ENCODE peak calls at places on chromosome 16, in four cellular contexts. M, J, F and B are unnamed samples.

GRCh38 chr16:79045191-79045590 is 555.3 kb downstream of the MAF start:
- DNase-seq in M (no peak), J (no peak), F (no peak), B (no peak)

GRCh38 chr16:23155445-23156049 is 6.3 kb upstream of the USP31 start:
- DNase-seq in M (peak; percentile 10), J (no peak), F (no peak), B (peak; percentile 16)

GRCh38 chr16:10839271-10839661 is 20.7 kb upstream of the TVP23A start:
- DNase-seq in M (no peak), J (no peak), F (no peak), B (no peak)

GRCh38 chr16:66278604-66279262 is 87.8 kb upstream of the CDH5 start:
- DNase-seq in M (no peak), J (no peak), F (no peak), B (no peak)

GRCh38 chr16:85056211-85056748 is 28.7 kb downstream of the KIAA0513 start:
- DNase-seq in M (peak; percentile 38), J (no peak), F (peak; percentile 46), B (no peak)

GRCh38 chr16:19776147-19776546 is 58.1 kb downstream of the IQCK start:
- DNase-seq in M (no peak), J (no peak), F (no peak), B (no peak)

GRCh38 chr16:55248494-55248893 is 75.5 kb upstream of the IRX6 start:
- DNase-seq in M (no peak), J (no peak), F (no peak), B (no peak)

GRCh38 chr16:59060212-59060611 is 326.1 kb upstream of the GOT2 start:
- DNase-seq in M (peak; percentile 79), J (no peak), F (no peak), B (no peak)

GRCh38 chr16:66432429-66432828 is 5.3 kb downstream of the BEAN1 start:
- DNase-seq in M (no peak), J (no peak), F (no peak), B (no peak)

GRCh38 chr16:74865922-74866598 is 91.4 kb upstream of the FA2H start:
- DNase-seq in M (peak; percentile 37), J (no peak), F (no peak), B (no peak)

GRCh38 chr16:70396209-70396904 is 42.5 kb downstream of the ST3GAL2 start:
- DNase-seq in M (peak; percentile 37), J (no peak), F (peak; percentile 91), B (no peak)

GRCh38 chr16:68645494-68646388 is 631 bp downstream of the CDH3 start:
- DNase-seq in M (no peak), J (no peak), F (peak; percentile 74), B (no peak)

GRCh38 chr16:15518412-15519351 is 84.3 kb downstream of the BMERB1 start:
- DNase-seq in M (peak; percentile 75), J (no peak), F (no peak), B (peak; percentile 40)

GRCh38 chr16:638034-638543 is 2.0 kb upstream of the METTL26 start:
- DNase-seq in M (no peak), J (no peak), F (no peak), B (no peak)

GRCh38 chr16:65119905-65120341 is 1.9 kb downstream of the CDH11 start:
- DNase-seq in M (peak; percentile 86), J (no peak), F (no peak), B (peak; percentile 4)

GRCh38 chr16:78789556-78789955 is 690.1 kb downstream of the WWOX start:
- DNase-seq in M (no peak), J (no peak), F (no peak), B (peak; percentile 16)

GRCh38 chr16:68436581-68436980 is 11.7 kb downstream of the SMPD3 start:
- DNase-seq in M (no peak), J (no peak), F (no peak), B (no peak)

GRCh38 chr16:81797443-81797842 is 18.4 kb downstream of the PLCG2 start:
- DNase-seq in M (no peak), J (no peak), F (no peak), B (no peak)

GRCh38 chr16:1906052-1906845 is 12.0 kb downstream of the HS3ST6 start:
- DNase-seq in M (no peak), J (no peak), F (peak; percentile 49), B (no peak)
- H3K4me3 ChIP-seq in M (no peak overlapping the region), J (no peak overlapping the region), F (no peak overlapping the region), B (no peak overlapping the region)

GRCh38 chr16:2839650-2840450 is 9.7 kb downstream of the ZG16B start:
- DNase-seq in M (no peak), J (no peak), F (no peak), B (no peak)

GRCh38 chr16:2840914-2841313 is 10.8 kb downstream of the ZG16B start:
- DNase-seq in M (no peak), J (no peak), F (no peak), B (no peak)

GRCh38 chr16:2843526-2843925 is 13.4 kb downstream of the ZG16B start:
- DNase-seq in M (no peak), J (no peak), F (no peak), B (no peak)

GRCh38 chr16:2841606-2842339 is 11.7 kb downstream of the ZG16B start:
- DNase-seq in M (no peak), J (no peak), F (no peak), B (no peak)

GRCh38 chr16:2842340-2843000 is 12.4 kb downstream of the ZG16B start:
- DNase-seq in M (no peak), J (peak; percentile 68), F (peak; percentile 55), B (no peak)
- H3K4me3 ChIP-seq in M (peak overlapping the region; percentile 22), J (peak overlapping the region; percentile 52), F (no peak overlapping the region), B (no peak overlapping the region)

DNA sequence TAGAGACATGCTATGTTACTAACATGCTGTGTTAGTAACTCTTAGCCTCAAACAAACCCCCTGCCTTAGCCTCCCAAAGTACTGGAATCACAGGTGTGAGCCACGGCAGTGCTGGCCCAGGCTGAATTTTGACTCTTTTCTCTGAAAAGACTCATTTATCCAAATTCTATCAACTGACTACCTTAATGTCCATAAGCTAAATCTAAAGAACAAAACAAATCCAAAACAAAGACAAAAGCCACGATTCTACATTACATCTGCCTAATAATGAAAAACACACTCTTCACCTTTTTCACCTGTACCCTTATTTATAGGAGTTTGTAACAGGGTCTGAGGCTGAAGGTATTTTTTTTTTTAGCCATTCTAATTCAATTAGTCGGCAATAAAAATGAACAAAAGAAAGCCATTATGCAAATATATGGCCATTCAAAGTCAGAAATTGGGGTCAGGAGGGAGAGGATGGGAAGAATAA is 432.5 kb downstream of the RBFOX1 start:
- DNase-seq in M (no peak), J (no peak), F (no peak), B (no peak)
- H3K4me3 ChIP-seq in M (no peak overlapping the region), J (no peak overlapping the region), F (no peak overlapping the region), B (no peak overlapping the region)

GRCh38 chr16:48907906-48908634 is 298.1 kb upstream of the N4BP1 start:
- DNase-seq in M (no peak), J (no peak), F (no peak), B (no peak)
- H3K4me3 ChIP-seq in M (no peak overlapping the region), J (no peak overlapping the region), F (no peak overlapping the region), B (no peak overlapping the region)

DNA sequence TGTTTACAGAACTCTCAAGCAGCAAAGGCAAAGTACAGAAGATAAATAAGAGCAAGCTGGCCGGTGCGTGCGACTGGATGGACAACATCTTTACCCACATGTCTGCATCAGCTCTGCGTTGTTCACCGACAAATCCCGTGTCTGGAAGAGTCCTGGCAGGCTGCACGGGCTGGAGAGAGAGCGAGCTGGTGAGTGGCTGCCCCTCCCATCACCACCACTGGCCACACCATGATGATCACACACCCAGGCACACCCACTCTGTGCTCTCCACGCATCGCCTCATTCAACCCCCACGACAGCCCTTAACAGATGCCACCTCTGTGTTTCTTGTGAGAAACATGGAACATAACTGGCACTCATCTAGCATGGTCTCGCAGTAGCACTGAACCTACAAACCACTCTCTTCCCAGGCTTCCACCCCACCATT is 59.2 kb downstream of the ANKRD11 start:
- DNase-seq in M (peak; percentile 86), J (no peak), F (no peak), B (no peak)
- H3K4me3 ChIP-seq in M (peak overlapping the region; percentile 23), J (no peak overlapping the region), F (no peak overlapping the region), B (no peak overlapping the region)